ENCODE peak calls at places on chromosomes 11 and 22, in four cellular contexts. Q is testis; V is ovary; C is effector memory CD4-positive, alpha-beta T cell. M is an unnamed sample. For H3K27me3 and H3K4me1, the result is how much of the 10 kb centered on the place peaks cover.

GRCh38 chr11:130215531-130216220 is 56.1 kb downstream of the ST14 start:
- DNase-seq in Q (peak), V (peak), C (no peak), M (no peak)

GRCh38 chr11:120079750-120080610 is 57.9 kb downstream of the TRIM29 start:
- DNase-seq in C (no peak), Q (peak), V (peak), M (peak)

GRCh38 chr11:36091256-36091811 is 147.5 kb downstream of the LDLRAD3 start:
- DNase-seq in Q (no peak), V (no peak), C (no peak), M (no peak)

GRCh38 chr11:67500818-67501584 is 4.2 kb downstream of the PITPNM1 start:
- DNase-seq in C (no peak), V (no peak), Q (no peak), M (no peak)

GRCh38 chr11:2562181-2562581 is 117.4 kb downstream of the KCNQ1 start:
- DNase-seq in Q (peak), V (peak), C (no peak), M (peak)

GRCh38 chr11:23947883-23948282 is 549.0 kb upstream of the LUZP2 start:
- DNase-seq in C (no peak), V (no peak), Q (no peak), M (no peak)

GRCh38 chr11:69059429-69059828 is 10.7 kb downstream of the TPCN2 start:
- DNase-seq in V (no peak), C (no peak), Q (no peak), M (no peak)

GRCh38 chr22:23223566-23224317 is 43.4 kb downstream of the BCR start:
- DNase-seq in C (no peak), V (no peak), Q (no peak), M (peak)

GRCh38 chr11:3939211-3939610 is 83.7 kb downstream of the STIM1 start:
- DNase-seq in C (no peak), V (no peak), Q (no peak), M (no peak)

GRCh38 chr11:18324381-18324780 is 2.0 kb downstream of the GTF2H1 start:
- DNase-seq in V (no peak), C (no peak), Q (no peak), M (no peak)

GRCh38 chr11:9103542-9104276 is 12.3 kb upstream of the SCUBE2 start:
- DNase-seq in V (no peak), Q (no peak), C (no peak), M (no peak)

GRCh38 chr11:128400382-128401203 is 186.8 kb downstream of the ETS1 start:
- DNase-seq in C (no peak), V (no peak), Q (no peak), M (no peak)

GRCh38 chr22:37425800-37426531 is 1.3 kb downstream of the ELFN2 start:
- DNase-seq in V (no peak), C (no peak), Q (no peak), M (no peak)
- H3K4me3 ChIP-seq in V (no peak), C (no peak), Q (no peak), M (no peak)

GRCh38 chr11:16812274-16812673 is 73.8 kb downstream of the C11orf58 start:
- DNase-seq in Q (peak), C (no peak), V (no peak), M (no peak)

GRCh38 chr11:16811136-16812020 is 72.9 kb downstream of the C11orf58 start:
- DNase-seq in V (no peak), Q (no peak), C (no peak), M (no peak)

GRCh38 chr11:16807306-16807705 is 68.9 kb downstream of the C11orf58 start:
- DNase-seq in C (no peak), V (no peak), Q (no peak), M (no peak)

GRCh38 chr11:16813141-16813540 is 74.7 kb downstream of the C11orf58 start:
- DNase-seq in C (no peak), V (no peak), Q (no peak), M (no peak)

GRCh38 chr11:16809901-16810668 is 71.6 kb downstream of the C11orf58 start:
- DNase-seq in C (no peak), V (no peak), Q (no peak), M (no peak)
- H3K27me3 ChIP-seq in C (under half), V (under half), Q (under half), M (under half)

GRCh38 chr22:33882991-33883390 is 37.3 kb downstream of the LARGE1 start:
- DNase-seq in C (no peak), Q (no peak), V (no peak), M (no peak)

GRCh38 chr22:33886696-33887095 is 33.6 kb downstream of the LARGE1 start:
- DNase-seq in V (no peak), Q (no peak), C (no peak), M (no peak)

GRCh38 chr22:33883561-33883960 is 36.7 kb downstream of the LARGE1 start:
- DNase-seq in C (no peak), V (no peak), Q (no peak), M (no peak)

GRCh38 chr22:33884829-33885228 is 35.4 kb downstream of the LARGE1 start:
- DNase-seq in Q (no peak), C (no peak), V (no peak), M (no peak)

DNA sequence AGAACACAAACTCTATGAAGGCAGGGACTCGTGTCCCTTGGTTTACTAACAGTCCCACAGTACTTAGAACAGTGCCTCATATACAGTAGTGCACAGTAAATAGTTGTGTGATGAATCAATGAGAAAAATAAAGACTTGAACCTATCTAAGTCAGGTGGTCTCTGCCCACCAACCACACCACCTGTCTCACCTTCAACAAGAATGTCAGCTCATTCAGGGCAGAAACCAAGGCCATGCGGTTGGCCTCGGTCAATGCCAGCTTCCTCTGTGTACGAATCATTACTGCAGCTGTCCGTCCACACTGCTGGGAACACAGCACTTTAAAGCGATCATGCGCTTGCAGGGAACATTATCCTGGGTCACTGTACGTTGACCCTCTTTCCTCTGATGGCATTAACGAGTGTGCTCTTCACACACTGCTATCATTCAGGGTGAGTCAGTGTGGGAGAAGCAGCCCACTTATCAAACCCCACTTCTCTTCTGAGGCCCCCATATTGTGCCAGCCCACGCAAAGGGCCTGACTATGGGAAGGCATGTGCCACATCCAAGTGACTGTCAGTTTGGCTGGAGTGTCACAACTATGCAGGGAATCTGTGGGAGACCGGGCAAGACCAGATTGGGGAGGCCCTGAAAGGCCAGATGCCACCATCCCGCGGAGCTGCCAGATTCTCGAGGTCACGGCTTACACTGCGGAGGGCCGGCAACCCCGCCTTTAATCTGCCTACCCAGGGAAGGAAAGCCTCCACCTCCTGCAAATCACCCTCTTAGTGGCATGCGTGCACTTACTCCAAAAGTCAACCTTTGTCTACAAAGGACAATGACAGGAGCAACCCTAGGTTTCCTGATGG is 36.1 kb downstream of the LARGE1 start:
- DNase-seq in C (no peak), Q (no peak), V (no peak), M (no peak)
- H3K4me1 ChIP-seq in C (under half), Q (under half), V (under half), M (under half)

GRCh38 chr22:39649500-39650089 is 79.0 kb downstream of the CACNA1I start:
- DNase-seq in V (no peak), C (no peak), Q (no peak), M (no peak)
- H3K4me3 ChIP-seq in V (no peak), C (no peak), Q (no peak), M (no peak)

DNA sequence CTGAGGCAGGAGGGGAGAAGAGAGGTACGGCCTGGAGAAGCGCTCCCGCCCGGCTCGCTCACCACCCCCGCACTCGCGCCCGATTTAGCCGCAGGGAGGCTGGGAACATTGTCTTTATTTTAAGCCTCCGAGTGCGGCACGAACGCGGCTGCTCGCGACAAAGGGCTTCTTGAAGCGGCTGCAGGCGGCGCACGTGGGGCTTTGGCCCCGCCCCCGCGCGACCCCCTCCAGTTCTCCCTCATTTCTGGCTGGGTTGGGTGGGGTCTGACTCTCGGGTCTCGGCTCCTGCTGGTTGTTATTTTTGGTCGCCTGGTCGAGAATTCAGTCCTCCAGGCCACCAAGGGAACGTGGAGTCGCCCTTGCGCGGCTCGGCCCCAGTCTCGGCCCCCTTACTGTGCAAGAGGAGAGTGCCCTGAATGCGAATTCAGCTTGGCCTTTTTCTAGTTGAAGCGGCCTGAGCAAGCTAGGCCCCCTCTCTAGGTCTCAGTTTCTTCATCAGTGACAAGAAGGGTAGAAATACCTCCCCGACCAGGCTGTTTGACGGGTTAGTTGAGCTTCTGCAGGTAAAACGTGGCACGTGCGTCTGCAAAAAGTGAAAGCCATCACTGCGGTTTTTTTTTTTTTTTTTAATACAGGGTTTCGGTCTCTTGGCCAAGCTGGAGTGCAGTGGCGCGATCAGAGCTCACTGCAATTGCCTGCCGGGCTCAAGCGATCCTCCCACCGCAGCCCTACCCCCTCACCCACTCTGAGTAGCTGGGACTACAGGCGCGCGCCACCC is 2.7 kb upstream of the CHRM1 start:
- DNase-seq in C (no peak), V (no peak), Q (no peak), M (no peak)
- H3K27me3 ChIP-seq in C (half or more), V (under half), Q (under half), M (under half)

DNA sequence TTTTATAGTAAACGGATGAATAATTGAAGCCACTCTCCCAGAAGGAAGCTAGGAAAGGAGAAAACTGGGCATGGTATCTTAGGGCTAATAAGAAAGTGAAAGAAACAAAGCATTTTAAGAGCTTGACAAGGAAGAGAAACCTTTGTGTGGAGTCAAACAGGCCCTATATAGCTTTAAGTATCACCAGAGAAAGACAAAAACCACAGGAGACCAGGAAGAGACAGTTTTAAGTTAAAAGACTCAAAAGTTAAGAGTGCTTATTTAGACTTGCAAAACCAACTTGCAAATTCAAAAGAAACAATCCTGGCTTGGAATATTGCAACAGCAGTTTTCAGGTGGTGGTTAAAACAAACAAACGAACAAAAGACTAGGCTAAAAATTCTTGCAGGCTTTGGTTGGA is 3.4 kb downstream of the PAK1 start:
- DNase-seq in C (no peak), Q (no peak), V (no peak), M (no peak)
- H3K4me1 ChIP-seq in C (under half), Q (under half), V (under half), M (under half)

GRCh38 chr11:77147668-77148321 is 19.7 kb downstream of the MYO7A start:
- DNase-seq in C (no peak), V (peak), Q (no peak), M (no peak)
- H3K4me3 ChIP-seq in C (no peak), V (peak), Q (peak), M (no peak)

M was measured in BE2C.